ENCODE peak calls at places on chromosomes 4 and X, in ten cellular contexts. Z is GM12865; X is cardiac muscle cell; H is GM12864; K is AG09319; V is pancreas; T is stomach; Y is CD4-positive, alpha-beta T cell; R is breast epithelium; G is RWPE2. E is an unnamed sample.

GRCh38 chr4:145734051-145734450 is 54.1 kb downstream of the C4orf51 start:
- DNase-seq in X (no peak), T (no peak), V (no peak), Z (no peak), R (no peak), Y (no peak), K (no peak), H (no peak), G (no peak), E (no peak)

GRCh38 chr4:86367577-86367976 is 7.7 kb upstream of the MAPK10 start:
- DNase-seq in R (no peak), G (no peak), X (no peak), Y (no peak), T (no peak), V (no peak), K (no peak), H (no peak), Z (no peak), E (no peak)

GRCh38 chr4:108540536-108540935 is 79.8 kb upstream of the RPL34 start:
- DNase-seq in Y (no peak), X (no peak), R (no peak), T (no peak), G (no peak), Z (no peak), V (no peak), H (no peak), K (no peak), E (no peak)

GRCh38 chrX:108224727-108225455 is 133.3 kb downstream of the ATG4A start:
- DNase-seq in Y (no peak), R (no peak), H (no peak), X (peak), T (no peak), G (no peak), V (no peak), Z (peak), K (no peak), E (no peak)

GRCh38 chr4:19727141-19727540 is 524.6 kb upstream of the SLIT2 start:
- DNase-seq in Y (no peak), H (no peak), R (no peak), T (no peak), V (no peak), K (no peak), X (no peak), G (no peak), Z (no peak), E (no peak)

GRCh38 chrX:28177202-28177601 is 196.0 kb upstream of the DCAF8L1 start:
- DNase-seq in Y (no peak), R (no peak), X (peak), T (no peak), Z (peak), V (no peak), H (no peak), G (no peak), K (no peak), E (no peak)

GRCh38 chr4:159015862-159016261 is 87.0 kb upstream of the RAPGEF2 start:
- DNase-seq in K (no peak), X (no peak), R (no peak), T (no peak), V (no peak), H (no peak), Z (no peak), Y (no peak), G (no peak), E (no peak)

GRCh38 chr4:174320501-174321199 is 36.9 kb downstream of the CEP44 start:
- DNase-seq in K (no peak), Y (no peak), Z (no peak), H (no peak), V (no peak), G (no peak), X (no peak), R (no peak), T (no peak), E (no peak)

GRCh38 chr4:7328913-7329638 is 105.7 kb downstream of the PSAPL1 start:
- DNase-seq in Y (no peak), R (no peak), Z (no peak), H (no peak), K (peak), T (no peak), V (no peak), G (no peak), X (no peak), E (no peak)

GRCh38 chr4:90542216-90542615 is 415.0 kb downstream of the CCSER1 start:
- DNase-seq in H (no peak), Z (no peak), Y (no peak), R (no peak), G (no peak), K (no peak), X (no peak), V (no peak), T (no peak), E (no peak)

GRCh38 chr4:38190717-38191178 is 230.6 kb downstream of the PTTG2 start:
- DNase-seq in G (no peak), H (no peak), X (peak), K (peak), V (no peak), T (no peak), Z (no peak), Y (no peak), R (no peak), E (no peak)

GRCh38 chr4:65367306-65367705 is 303.0 kb downstream of the EPHA5 start:
- DNase-seq in G (no peak), V (no peak), H (no peak), T (no peak), R (no peak), Z (no peak), X (no peak), Y (no peak), K (no peak), E (no peak)

GRCh38 chrX:140274761-140275525 is 229.9 kb downstream of the SOX3 start:
- DNase-seq in R (no peak), H (no peak), Y (no peak), Z (no peak), G (no peak), T (no peak), X (no peak), K (no peak), V (no peak), E (no peak)

GRCh38 chrX:149567621-149568417 is 18.1 kb upstream of the HSFX3 start:
- DNase-seq in K (no peak), G (no peak), T (no peak), V (no peak), Z (no peak), H (no peak), Y (no peak), R (no peak), X (no peak), E (no peak)

GRCh38 chr4:175325230-175325629 is 407.1 kb downstream of the ADAM29 start:
- DNase-seq in X (no peak), R (no peak), H (no peak), K (no peak), Y (no peak), T (no peak), Z (no peak), G (no peak), V (no peak), E (no peak)

DNA sequence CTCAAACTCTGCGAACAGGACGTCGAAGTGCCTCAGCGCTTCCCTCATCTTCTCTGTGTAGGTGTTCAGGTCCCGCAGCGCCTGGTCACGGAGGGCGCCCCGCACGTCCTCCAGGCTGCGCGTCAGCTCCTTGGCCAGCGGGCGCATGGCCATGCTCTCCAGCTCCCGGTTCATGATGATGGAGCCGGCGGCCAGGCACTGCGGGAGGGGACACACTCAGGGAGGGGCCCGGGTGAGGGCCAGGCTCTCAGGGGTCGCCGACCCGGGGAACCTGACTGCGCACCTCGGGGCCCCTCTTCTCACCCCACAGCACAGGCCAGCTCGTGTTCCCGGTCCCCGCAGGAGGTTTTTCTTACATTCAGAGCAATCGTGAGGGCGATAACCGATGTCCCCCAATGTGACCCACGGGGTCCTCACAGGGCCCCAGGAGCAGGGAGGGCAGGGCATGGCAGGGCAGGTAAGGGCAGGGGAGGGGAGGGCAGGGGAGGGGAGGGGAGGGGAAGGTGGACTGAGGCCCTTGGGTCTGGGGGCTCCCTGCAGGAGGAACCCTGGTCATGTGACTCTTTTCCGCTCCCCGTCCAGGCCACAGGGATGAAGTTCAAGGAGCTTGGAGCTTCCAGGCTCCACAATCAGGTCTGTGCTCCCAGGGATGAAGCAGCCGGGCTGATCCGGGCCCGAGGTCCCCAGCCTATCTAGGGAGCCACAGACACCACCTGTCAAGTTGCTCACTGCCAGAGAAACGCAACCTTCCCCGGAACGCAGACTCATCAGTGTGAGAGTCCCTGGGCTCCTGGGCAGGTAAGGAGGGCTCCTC is 77.8 kb upstream of the MXD4 start:
- DNase-seq in H (no peak), X (no peak), T (peak), Y (peak), R (peak), Z (no peak), K (no peak), G (no peak), V (no peak), E (peak)
- TF ChIP-seq CTCF in H (no peak), X (no peak), T (no peak), Y (no peak), R (no peak), Z (no peak), K (no peak), G (no peak), V (no peak), E (no peak)

DNA sequence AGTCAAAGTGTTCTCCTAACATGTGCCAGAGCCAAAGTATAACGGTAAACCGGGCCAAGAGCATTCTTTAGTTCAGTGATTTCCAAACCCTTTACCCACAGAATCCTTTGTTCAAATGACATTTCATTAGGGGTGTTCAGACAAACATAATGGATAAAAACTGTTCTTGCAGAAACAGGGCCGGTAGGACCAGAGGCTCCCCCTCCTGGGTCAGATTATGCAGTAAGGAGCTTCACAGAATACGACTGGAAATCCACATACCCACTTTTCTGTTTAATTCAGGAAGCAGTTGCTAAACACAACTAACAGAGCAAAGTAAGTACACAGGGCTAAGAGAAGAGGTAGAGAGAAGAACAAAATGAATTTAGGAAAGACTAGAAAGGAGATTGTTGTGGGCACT is 46.6 kb upstream of the TMEM184C start:
- DNase-seq in Z (no peak), H (no peak), Y (no peak), V (no peak), X (no peak), R (no peak), G (no peak), T (no peak), K (no peak), E (no peak)
- TF ChIP-seq CTCF in Z (no peak), H (no peak), Y (no peak), V (no peak), X (peak), R (no peak), G (no peak), T (no peak), K (peak), E (no peak)

DNA sequence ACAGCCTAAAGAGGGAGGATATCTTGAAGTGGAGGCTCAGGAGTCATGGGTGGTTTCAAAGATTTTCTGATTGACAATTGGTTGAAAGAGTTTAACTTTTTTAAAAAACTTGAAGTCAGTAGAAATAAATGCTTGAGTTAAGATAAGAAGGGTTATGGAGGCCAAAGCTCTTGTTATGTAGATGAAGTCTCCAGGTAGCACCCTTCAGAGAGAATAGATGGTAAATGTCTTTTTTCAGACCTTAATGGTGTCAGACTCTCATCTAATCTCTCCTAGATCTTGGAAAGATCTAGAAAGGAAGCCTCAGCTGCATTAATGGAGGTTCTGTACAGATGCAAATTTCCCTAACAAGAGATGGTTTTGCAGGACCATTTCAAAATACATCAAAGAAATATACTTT is 6.8 kb upstream of the CHIC1 start:
- DNase-seq in T (no peak), K (no peak), H (no peak), V (no peak), Y (no peak), R (no peak), G (no peak), Z (no peak), X (no peak), E (no peak)
- TF ChIP-seq CTCF in T (no peak), K (no peak), H (no peak), V (no peak), Y (no peak), R (no peak), G (no peak), Z (no peak), X (no peak), E (no peak)

DNA sequence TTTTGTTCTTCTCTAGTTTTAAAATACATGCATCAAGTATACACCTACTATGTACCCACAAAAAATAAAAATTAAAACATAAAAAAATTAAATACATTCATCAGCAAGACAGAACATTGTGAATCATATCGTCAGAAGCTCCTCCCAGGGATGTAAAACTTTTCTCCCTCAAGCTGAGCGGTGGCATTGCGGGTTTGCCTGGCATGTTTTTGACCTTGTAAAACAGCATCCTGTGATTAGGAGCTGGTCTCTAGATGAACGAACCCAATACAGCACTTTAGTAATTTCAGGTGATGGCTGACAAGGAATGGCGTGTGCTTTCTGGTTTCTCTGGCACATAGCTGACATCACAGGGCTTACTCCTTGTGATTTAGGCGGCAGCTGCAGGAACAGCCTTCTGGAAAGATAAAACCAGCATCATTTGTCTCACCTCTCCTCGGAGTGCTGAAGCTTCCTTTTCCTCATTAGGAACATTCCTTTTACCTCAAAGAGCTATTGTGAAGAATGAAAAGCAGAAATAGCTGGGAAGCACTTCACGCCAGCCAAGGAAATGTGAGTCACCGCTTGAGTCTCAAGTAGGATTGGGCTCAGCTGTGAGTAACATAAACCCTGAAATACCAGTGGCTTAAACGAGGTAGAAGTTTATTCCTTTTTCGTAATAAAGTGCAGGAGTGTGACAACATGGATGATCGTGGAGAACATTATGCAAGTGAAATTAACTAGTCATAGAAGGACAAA is 44.3 kb downstream of the NYX start:
- DNase-seq in H (no peak), K (peak), T (no peak), G (peak), R (no peak), Z (no peak), Y (no peak), X (no peak), V (no peak), E (no peak)
- TF ChIP-seq CTCF in H (no peak), K (no peak), T (no peak), G (no peak), R (no peak), Z (no peak), Y (no peak), X (no peak), V (no peak), E (no peak)

E was measured in natural killer cell.